ENCODE peak calls at places on chromosomes 13 and 19, in six cellular contexts. B, I, D, W, S and T are unnamed samples.
A peak's percentile ranks its signal among the peaks of the same experiment; 100 is the strongest.

GRCh38 chr13:28805193-28805819 is 14.8 kb upstream of the MTUS2 start:
- DNase-seq in B (no peak), I (peak; percentile 52), D (no peak), W (peak; percentile 31), S (peak; percentile 40), T (no peak)

GRCh38 chr19:42178791-42179500 is 38.5 kb downstream of the DEDD2 start:
- DNase-seq in B (no peak), I (no peak), D (no peak), W (no peak), S (no peak), T (no peak)

GRCh38 chr19:17419154-17419490 is 725 bp upstream of the MVB12A start:
- DNase-seq in B (no peak), I (no peak), D (no peak), W (no peak), S (no peak), T (no peak)

GRCh38 chr13:33931397-33931987 is 113.5 kb downstream of the RFC3 start:
- DNase-seq in B (peak; percentile 34), I (peak; percentile 73), D (no peak), W (no peak), S (peak; percentile 80), T (peak; percentile 42)

GRCh38 chr19:17058236-17058635 is 17.0 kb downstream of the HAUS8 start:
- DNase-seq in B (no peak), I (no peak), D (no peak), W (no peak), S (peak; percentile 53), T (no peak)

GRCh38 chr13:59665736-59666135 is 498.0 kb downstream of the DIAPH3 start:
- DNase-seq in B (no peak), I (no peak), D (no peak), W (no peak), S (no peak), T (no peak)

GRCh38 chr19:56094449-56094848 is 26.6 kb downstream of the ZNF787 start:
- DNase-seq in B (no peak), I (no peak), D (no peak), W (no peak), S (no peak), T (no peak)

GRCh38 chr13:35984287-35984686 is 146.9 kb downstream of the DCLK1 start:
- DNase-seq in B (no peak), I (no peak), D (no peak), W (no peak), S (no peak), T (no peak)

GRCh38 chr19:2478756-2479555 is 3.0 kb downstream of the GADD45B start:
- DNase-seq in B (peak; percentile 32), I (peak; percentile 47), D (peak; percentile 88), W (peak; percentile 69), S (peak; percentile 86), T (no peak)

GRCh38 chr19:35299523-35300339 is 7.8 kb downstream of the MAG start:
- DNase-seq in B (peak; percentile 79), I (no peak), D (no peak), W (no peak), S (no peak), T (peak; percentile 63)

GRCh38 chr13:51731759-51732158 is 72.2 kb downstream of the DHRS12 start:
- DNase-seq in B (peak; percentile 76), I (no peak), D (no peak), W (no peak), S (peak; percentile 80), T (peak; percentile 77)